ENCODE peak calls at places on chromosomes 16 and 17, in five cellular contexts. N is IMR-90, K is neuronal stem cell, V is H1, U is H9. S is an unnamed sample.

GRCh38 chr16:23448392-23448791 is 4.6 kb downstream of the COG7 start:
- DNase-seq in N (peak), K (no peak), V (no peak), U (no peak), S (no peak)

GRCh38 chr17:81400154-81400938 is 5.1 kb downstream of the BAHCC1 start:
- DNase-seq in N (peak), K (peak), V (no peak), U (peak), S (peak)

GRCh38 chr17:29620271-29620670 is 2.4 kb downstream of the CORO6 start:
- DNase-seq in N (peak), K (no peak), V (no peak), U (peak), S (no peak)

GRCh38 chr17:13171790-13172189 is 154.0 kb upstream of the ELAC2 start:
- DNase-seq in N (no peak), K (no peak), V (no peak), U (no peak), S (no peak)

GRCh38 chr16:66899310-66899944 is 19.1 kb downstream of the PDP2 start:
- DNase-seq in N (peak), K (no peak), V (no peak), U (no peak), S (peak)

GRCh38 chr17:63082952-63083351 is 116.9 kb downstream of the TANC2 start:
- DNase-seq in N (peak), K (no peak), V (no peak), U (no peak), S (peak)

GRCh38 chr17:80599546-80600305 is 55.1 kb downstream of the RPTOR start:
- DNase-seq in N (no peak), K (no peak), V (no peak), U (no peak), S (peak)

GRCh38 chr17:6548578-6549330 is 7.6 kb downstream of the PITPNM3 start:
- DNase-seq in N (no peak), K (no peak), V (no peak), U (no peak), S (no peak)

GRCh38 chr17:64230551-64231408 is 32.3 kb downstream of the TEX2 start:
- DNase-seq in N (peak), K (no peak), V (no peak), U (no peak), S (peak)

GRCh38 chr17:55770220-55770870 is 19.5 kb downstream of the PCTP start:
- DNase-seq in N (peak), K (peak), V (no peak), U (no peak), S (peak)

GRCh38 chr16:58070585-58070984 is 45.0 kb downstream of the MMP15 start:
- DNase-seq in N (no peak), K (no peak), V (no peak), U (no peak), S (no peak)

GRCh38 chr17:39634384-39634871 is 2.5 kb upstream of the STARD3 start:
- DNase-seq in N (peak), K (no peak), V (no peak), U (no peak), S (peak)

GRCh38 chr16:28981517-28981916 is 3.3 kb upstream of the LAT start:
- DNase-seq in N (no peak), K (no peak), V (no peak), U (peak), S (no peak)
- H2BK15ac ChIP-seq in N (no peak), K (no peak), V (no peak), U (no peak), S (no peak)

GRCh38 chr17:77564278-77564920 is 394.1 kb upstream of the TNRC6C start:
- DNase-seq in N (no peak), K (no peak), V (no peak), U (no peak), S (no peak)

GRCh38 chr17:77566566-77566965 is 391.9 kb upstream of the TNRC6C start:
- DNase-seq in N (no peak), K (no peak), V (no peak), U (no peak), S (no peak)

GRCh38 chr17:77565166-77565565 is 393.3 kb upstream of the TNRC6C start:
- DNase-seq in N (no peak), K (no peak), V (no peak), U (no peak), S (no peak)

GRCh38 chr17:77568540-77568939 is 390.0 kb upstream of the TNRC6C start:
- DNase-seq in N (no peak), K (no peak), V (no peak), U (no peak), S (no peak)

GRCh38 chr17:77566151-77566550 is 392.4 kb upstream of the TNRC6C start:
- DNase-seq in N (no peak), K (no peak), V (no peak), U (no peak), S (no peak)
- H4K91ac ChIP-seq in N (no peak), K (no peak), V (no peak), U (no peak), S (no peak)

GRCh38 chr16:85554791-85555548 is 58.2 kb upstream of the GSE1 start:
- DNase-seq in N (peak), K (no peak), V (no peak), U (no peak), S (peak)
- H2BK15ac ChIP-seq in N (peak), K (peak), V (no peak), U (no peak), S (peak)

GRCh38 chr16:48526058-48526957 is 83.7 kb downstream of the N4BP1 start:
- DNase-seq in N (no peak), K (no peak), V (peak), U (peak), S (no peak)
- H4K91ac ChIP-seq in N (no peak), K (no peak), V (no peak), U (no peak), S (no peak)

GRCh38 chr17:65561394-65562205 is at the start of gene AXIN2:
- DNase-seq in N (peak), K (peak), V (peak), U (peak), S (peak)
- H2BK15ac ChIP-seq in N (no peak), K (peak), V (peak), U (no peak), S (peak)

GRCh38 chr17:17917394-17917793 is 54.8 kb downstream of the TOM1L2 start:
- DNase-seq in N (no peak), K (no peak), V (no peak), U (no peak), S (no peak)

GRCh38 chr17:17915183-17915582 is 57.0 kb downstream of the TOM1L2 start:
- DNase-seq in N (no peak), K (no peak), V (no peak), U (no peak), S (no peak)

GRCh38 chr17:17922198-17922901 is 49.9 kb downstream of the TOM1L2 start:
- DNase-seq in N (no peak), K (no peak), V (no peak), U (no peak), S (peak)

GRCh38 chr17:17921192-17922082 is 50.8 kb downstream of the TOM1L2 start:
- DNase-seq in N (peak), K (peak), V (peak), U (peak), S (peak)

DNA sequence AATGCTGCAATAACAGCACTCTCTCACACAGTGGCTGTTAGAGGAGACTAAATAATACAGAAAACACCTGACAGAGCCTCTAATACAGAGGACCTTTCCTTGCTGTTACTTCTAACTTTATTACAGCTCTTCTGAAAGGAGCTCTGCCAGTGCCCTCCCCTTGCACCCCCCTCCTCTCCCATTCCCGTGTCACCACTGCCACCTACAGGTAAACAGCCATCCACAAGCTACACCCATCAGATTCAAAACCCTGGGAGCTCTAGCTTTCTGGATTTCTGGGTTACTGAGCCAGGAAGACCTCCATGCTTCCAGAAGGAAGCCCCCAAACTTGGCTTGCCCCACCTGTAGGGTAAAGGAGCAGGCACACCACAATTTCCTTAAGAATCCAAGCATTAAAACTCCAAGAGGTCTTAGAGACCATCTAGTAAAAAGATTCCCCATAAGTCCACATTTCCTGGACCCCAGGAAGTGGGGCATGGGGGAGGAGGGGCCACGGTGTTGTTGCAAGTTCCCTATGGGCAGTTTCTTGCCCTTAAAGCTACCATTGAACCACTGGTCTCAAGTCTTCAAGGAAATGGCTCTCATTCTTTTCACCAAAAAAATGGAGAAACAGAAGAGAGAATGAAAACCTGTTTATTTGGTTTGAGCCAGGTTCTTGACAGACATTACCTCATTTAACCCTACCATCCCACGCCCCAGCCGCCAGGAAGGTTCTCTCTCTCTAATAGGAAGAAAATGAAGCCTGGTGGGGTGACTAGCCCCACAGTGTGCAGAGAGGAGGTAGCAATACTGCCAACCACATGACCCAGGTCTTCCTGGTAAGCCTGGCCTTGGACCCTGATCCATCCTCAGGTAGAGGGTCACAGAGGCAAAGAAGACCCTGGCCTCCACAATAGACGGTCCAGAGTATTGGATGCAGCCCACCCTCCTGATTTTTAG is 52.8 kb downstream of the TOM1L2 start:
- DNase-seq in N (peak), K (peak), V (no peak), U (peak), S (peak)
- H4K91ac ChIP-seq in N (peak), K (no peak), V (no peak), U (no peak), S (peak)

DNA sequence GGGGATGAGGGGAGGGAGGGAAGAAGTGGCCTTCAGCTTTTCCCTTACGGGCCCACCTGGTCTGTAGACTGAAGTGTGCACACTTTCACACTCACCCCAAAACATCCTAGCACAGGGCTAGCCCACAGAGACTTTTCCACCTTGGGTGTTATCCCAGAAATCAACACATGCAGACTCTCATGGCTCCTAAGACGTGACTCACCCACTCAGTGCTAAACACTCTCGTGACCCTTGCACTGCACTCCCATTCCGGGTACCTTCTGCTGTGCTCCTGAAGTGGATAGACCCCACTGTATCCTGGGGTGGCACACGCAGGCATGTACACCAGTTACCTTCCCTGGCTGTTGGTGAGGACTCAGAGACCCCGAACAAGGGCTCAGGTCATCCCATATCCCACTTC is 23.0 kb upstream of the ABCC3 start:
- DNase-seq in N (peak), K (no peak), V (no peak), U (no peak), S (peak)
- H2BK15ac ChIP-seq in N (no peak), K (peak), V (no peak), U (no peak), S (no peak)

GRCh38 chr16:9525037-9525436 is 433.6 kb downstream of the HAPSTR1 start:
- DNase-seq in N (no peak), K (no peak), V (no peak), U (no peak), S (no peak)

GRCh38 chr16:9523994-9524393 is 432.6 kb downstream of the HAPSTR1 start:
- DNase-seq in N (no peak), K (no peak), V (no peak), U (no peak), S (no peak)

GRCh38 chr16:9518054-9518453 is 426.6 kb downstream of the HAPSTR1 start:
- DNase-seq in N (no peak), K (no peak), V (no peak), U (no peak), S (no peak)

GRCh38 chr16:9522589-9522988 is 431.1 kb downstream of the HAPSTR1 start:
- DNase-seq in N (no peak), K (no peak), V (no peak), U (no peak), S (no peak)

DNA sequence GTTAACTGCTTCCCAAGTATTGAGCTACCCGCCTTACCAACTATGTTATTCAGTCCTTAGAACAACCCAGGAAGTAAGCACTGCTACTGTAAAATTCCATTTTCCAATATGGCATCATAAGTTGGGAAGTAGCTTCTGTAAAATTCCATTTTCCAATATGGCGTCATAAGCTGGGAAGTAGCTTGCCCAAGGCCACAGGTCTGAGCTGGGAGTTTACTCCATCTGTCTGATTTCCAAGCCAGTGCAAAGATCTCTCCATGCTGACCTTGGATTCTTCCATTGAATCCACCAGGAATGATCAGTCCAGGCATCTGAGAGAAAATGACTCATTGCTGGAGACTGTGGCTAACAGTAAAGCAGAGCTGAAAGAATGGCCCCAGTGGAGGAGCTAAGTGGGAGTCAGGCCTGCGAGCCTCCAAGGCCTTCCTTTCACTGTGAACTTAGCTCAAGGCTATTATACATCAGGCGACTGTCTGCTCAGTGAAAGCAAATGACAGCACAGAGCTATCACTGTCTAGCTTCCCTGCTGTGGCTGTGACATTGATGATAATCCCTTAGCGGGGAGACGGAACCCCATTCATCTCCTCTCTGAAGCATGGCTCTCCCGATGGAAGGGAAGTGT is 430.4 kb downstream of the HAPSTR1 start:
- DNase-seq in N (no peak), K (peak), V (no peak), U (no peak), S (no peak)
- H4K91ac ChIP-seq in N (no peak), K (no peak), V (no peak), U (no peak), S (no peak)

DNA sequence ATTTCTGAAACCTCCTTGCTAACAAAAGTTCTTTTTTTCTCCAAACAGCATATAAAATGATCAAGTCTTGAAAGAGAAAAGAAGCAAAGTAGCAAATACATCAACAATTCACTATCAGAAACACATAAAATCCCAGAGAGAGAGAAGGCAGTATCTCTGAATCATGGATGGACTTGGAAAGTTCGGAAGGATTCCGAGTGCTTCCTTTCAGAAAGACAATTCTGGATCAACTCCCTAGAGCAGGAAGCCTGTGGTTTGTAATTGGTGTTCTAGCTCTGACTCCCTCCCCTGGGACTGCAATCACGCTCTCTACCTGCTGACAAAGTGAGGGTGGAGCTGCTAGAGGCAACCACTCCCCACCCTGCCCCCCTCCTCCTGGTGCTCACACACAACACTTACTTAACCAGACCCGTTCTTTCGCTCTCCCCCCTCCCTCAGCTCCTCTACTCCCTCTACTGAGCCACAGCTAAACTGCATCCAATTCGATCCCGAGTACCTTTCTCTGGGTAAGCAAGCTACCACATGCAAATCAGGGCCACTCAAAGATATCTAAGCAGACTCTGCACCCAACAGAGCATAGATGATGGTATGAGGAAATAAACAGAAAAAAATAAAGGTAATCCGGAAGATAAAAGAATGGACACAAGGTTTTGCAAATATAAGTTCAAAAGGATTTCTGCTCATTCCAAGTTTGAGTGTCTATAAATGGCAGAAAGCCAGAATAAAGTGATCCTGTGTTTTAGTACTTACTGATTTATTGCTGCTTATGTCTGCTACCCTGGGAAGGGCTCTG is at the start of gene RNF43:
- DNase-seq in N (peak), K (peak), V (peak), U (peak), S (peak)
- H2BK15ac ChIP-seq in N (no peak), K (no peak), V (no peak), U (no peak), S (no peak)

GRCh38 chr17:1047886-1048470 is 51.0 kb downstream of the TIMM22 start:
- DNase-seq in N (no peak), K (no peak), V (no peak), U (no peak), S (no peak)
- H4K91ac ChIP-seq in N (no peak), K (no peak), V (no peak), U (no peak), S (no peak)

S was measured in mesenchymal stem cell.